ENCODE peak calls at places on chromosomes 13 and 19, in nine cellular contexts. One of them, this sample, is unnamed.
A peak's percentile ranks its signal among the peaks of the same experiment; 100 is the strongest.

GRCh38 chr13:99465454-99465853 is 35.8 kb upstream of the TM9SF2 start:
- DNase-seq in IMR-90: no peak
- DNase-seq in heart right ventricle: no peak
- DNase-seq in Caco-2: no peak
- DNase-seq in GM06990: no peak
- DNase-seq in AG04449: no peak
- DNase-seq in brain microvascular endothelial cell: no peak
- DNase-seq in psoas muscle: no peak
- DNase-seq in PC-3: no peak
- DNase-seq in this sample: no peak

GRCh38 chr13:99277629-99278028 is 19.4 kb upstream of the GPR18 start:
- DNase-seq in GM06990: no peak
- DNase-seq in brain microvascular endothelial cell: no peak
- DNase-seq in heart right ventricle: no peak
- DNase-seq in psoas muscle: no peak
- DNase-seq in PC-3: no peak
- DNase-seq in Caco-2: no peak
- DNase-seq in IMR-90: no peak
- DNase-seq in AG04449: no peak
- DNase-seq in this sample: no peak

GRCh38 chr13:40388617-40389016 is 277.8 kb downstream of the FOXO1 start:
- DNase-seq in PC-3: peak; percentile 68
- DNase-seq in heart right ventricle: no peak
- DNase-seq in Caco-2: no peak
- DNase-seq in psoas muscle: no peak
- DNase-seq in AG04449: no peak
- DNase-seq in IMR-90: peak; percentile 3
- DNase-seq in brain microvascular endothelial cell: peak; percentile 47
- DNase-seq in GM06990: peak; percentile 76
- DNase-seq in this sample: no peak

GRCh38 chr13:84870190-84870589 is 929.0 kb downstream of the SLITRK6 start:
- DNase-seq in Caco-2: peak; percentile 34
- DNase-seq in psoas muscle: no peak
- DNase-seq in IMR-90: no peak
- DNase-seq in brain microvascular endothelial cell: no peak
- DNase-seq in heart right ventricle: no peak
- DNase-seq in GM06990: no peak
- DNase-seq in PC-3: peak; percentile 60
- DNase-seq in AG04449: no peak
- DNase-seq in this sample: no peak

GRCh38 chr13:40283666-40284065 is 382.8 kb downstream of the FOXO1 start:
- DNase-seq in PC-3: peak; percentile 82
- DNase-seq in heart right ventricle: no peak
- DNase-seq in GM06990: no peak
- DNase-seq in IMR-90: no peak
- DNase-seq in brain microvascular endothelial cell: no peak
- DNase-seq in AG04449: no peak
- DNase-seq in psoas muscle: no peak
- DNase-seq in Caco-2: peak; percentile 15
- DNase-seq in this sample: no peak

GRCh38 chr13:55244991-55245644 is 1895.6 kb upstream of the PRR20A start:
- DNase-seq in PC-3: no peak
- DNase-seq in AG04449: no peak
- DNase-seq in heart right ventricle: no peak
- DNase-seq in psoas muscle: no peak
- DNase-seq in GM06990: no peak
- DNase-seq in Caco-2: peak; percentile 52
- DNase-seq in brain microvascular endothelial cell: no peak
- DNase-seq in IMR-90: no peak
- DNase-seq in this sample: peak; percentile 7

GRCh38 chr13:24626449-24626848 is 53.8 kb upstream of the ATP12A start:
- DNase-seq in GM06990: no peak
- DNase-seq in IMR-90: no peak
- DNase-seq in PC-3: no peak
- DNase-seq in AG04449: no peak
- DNase-seq in psoas muscle: no peak
- DNase-seq in Caco-2: no peak
- DNase-seq in brain microvascular endothelial cell: no peak
- DNase-seq in heart right ventricle: no peak
- DNase-seq in this sample: no peak

GRCh38 chr19:13902993-13903555 is 2.8 kb downstream of the BRME1 start:
- DNase-seq in brain microvascular endothelial cell: no peak
- DNase-seq in GM06990: no peak
- DNase-seq in AG04449: no peak
- DNase-seq in psoas muscle: no peak
- DNase-seq in IMR-90: no peak
- DNase-seq in Caco-2: peak; percentile 26
- DNase-seq in heart right ventricle: no peak
- DNase-seq in PC-3: peak; percentile 54
- DNase-seq in this sample: no peak

GRCh38 chr13:110799246-110800236 is 86.0 kb downstream of the ING1 start:
- DNase-seq in AG04449: peak; percentile 45
- DNase-seq in brain microvascular endothelial cell: peak; percentile 39
- DNase-seq in IMR-90: peak; percentile 95
- DNase-seq in PC-3: no peak
- DNase-seq in GM06990: no peak
- DNase-seq in Caco-2: no peak
- DNase-seq in psoas muscle: peak; percentile 62
- DNase-seq in heart right ventricle: peak; percentile 62
- DNase-seq in this sample: no peak

GRCh38 chr19:38216785-38217746 is 7.0 kb downstream of the DPF1 start:
- DNase-seq in GM06990: no peak
- DNase-seq in Caco-2: no peak
- DNase-seq in psoas muscle: no peak
- DNase-seq in IMR-90: no peak
- DNase-seq in AG04449: no peak
- DNase-seq in PC-3: no peak
- DNase-seq in heart right ventricle: no peak
- DNase-seq in brain microvascular endothelial cell: no peak
- DNase-seq in this sample: no peak

GRCh38 chr19:34851277-34851804 is 75.4 kb upstream of the ZNF30 start:
- DNase-seq in IMR-90: no peak
- DNase-seq in GM06990: no peak
- DNase-seq in psoas muscle: no peak
- DNase-seq in AG04449: no peak
- DNase-seq in heart right ventricle: no peak
- DNase-seq in Caco-2: peak; percentile 62
- DNase-seq in brain microvascular endothelial cell: no peak
- DNase-seq in PC-3: peak; percentile 42
- DNase-seq in this sample: no peak

GRCh38 chr13:94968040-94968756 is 255.9 kb upstream of the SOX21 start:
- DNase-seq in psoas muscle: no peak
- DNase-seq in PC-3: no peak
- DNase-seq in IMR-90: no peak
- DNase-seq in GM06990: peak; percentile 4
- DNase-seq in Caco-2: no peak
- DNase-seq in brain microvascular endothelial cell: no peak
- DNase-seq in AG04449: no peak
- DNase-seq in heart right ventricle: no peak
- DNase-seq in this sample: no peak

GRCh38 chr13:24038405-24038804 is 122.1 kb upstream of the SPATA13 start:
- DNase-seq in GM06990: no peak
- DNase-seq in Caco-2: no peak
- DNase-seq in brain microvascular endothelial cell: peak; percentile 53
- DNase-seq in AG04449: no peak
- DNase-seq in IMR-90: peak; percentile 72
- DNase-seq in psoas muscle: no peak
- DNase-seq in PC-3: peak; percentile 56
- DNase-seq in heart right ventricle: no peak
- DNase-seq in this sample: no peak

GRCh38 chr13:87172166-87172825 is 498.9 kb upstream of the SLITRK5 start:
- DNase-seq in brain microvascular endothelial cell: no peak
- DNase-seq in GM06990: no peak
- DNase-seq in heart right ventricle: no peak
- DNase-seq in AG04449: no peak
- DNase-seq in IMR-90: no peak
- DNase-seq in PC-3: no peak
- DNase-seq in Caco-2: no peak
- DNase-seq in psoas muscle: no peak
- DNase-seq in this sample: no peak

GRCh38 chr13:68481130-68481529 is 1251.0 kb upstream of the PCDH9 start:
- DNase-seq in AG04449: no peak
- DNase-seq in psoas muscle: no peak
- DNase-seq in brain microvascular endothelial cell: no peak
- DNase-seq in IMR-90: no peak
- DNase-seq in GM06990: no peak
- DNase-seq in heart right ventricle: no peak
- DNase-seq in Caco-2: no peak
- DNase-seq in PC-3: no peak
- DNase-seq in this sample: no peak

GRCh38 chr19:5585461-5586299 is 17.9 kb upstream of the TINCR start:
- DNase-seq in Caco-2: no peak
- DNase-seq in IMR-90: no peak
- DNase-seq in AG04449: no peak
- DNase-seq in psoas muscle: no peak
- DNase-seq in GM06990: no peak
- DNase-seq in heart right ventricle: peak; percentile 39
- DNase-seq in PC-3: no peak
- DNase-seq in brain microvascular endothelial cell: peak; percentile 16
- DNase-seq in this sample: no peak

GRCh38 chr13:100983111-100983510 is 308.5 kb upstream of the TMTC4 start:
- DNase-seq in IMR-90: no peak
- DNase-seq in PC-3: no peak
- DNase-seq in Caco-2: no peak
- DNase-seq in heart right ventricle: no peak
- DNase-seq in psoas muscle: no peak
- DNase-seq in GM06990: no peak
- DNase-seq in AG04449: no peak
- DNase-seq in brain microvascular endothelial cell: no peak
- DNase-seq in this sample: no peak

GRCh38 chr13:100986571-100986970 is 312.0 kb upstream of the TMTC4 start:
- DNase-seq in GM06990: no peak
- DNase-seq in Caco-2: no peak
- DNase-seq in PC-3: no peak
- DNase-seq in AG04449: no peak
- DNase-seq in psoas muscle: no peak
- DNase-seq in brain microvascular endothelial cell: no peak
- DNase-seq in IMR-90: no peak
- DNase-seq in heart right ventricle: no peak
- DNase-seq in this sample: no peak

GRCh38 chr13:100984349-100984748 is 309.8 kb upstream of the TMTC4 start:
- DNase-seq in psoas muscle: no peak
- DNase-seq in AG04449: no peak
- DNase-seq in GM06990: no peak
- DNase-seq in heart right ventricle: no peak
- DNase-seq in PC-3: no peak
- DNase-seq in IMR-90: no peak
- DNase-seq in brain microvascular endothelial cell: no peak
- DNase-seq in Caco-2: no peak
- DNase-seq in this sample: no peak

GRCh38 chr13:100989424-100989823 is 314.8 kb upstream of the TMTC4 start:
- DNase-seq in brain microvascular endothelial cell: no peak
- DNase-seq in AG04449: no peak
- DNase-seq in psoas muscle: no peak
- DNase-seq in IMR-90: no peak
- DNase-seq in heart right ventricle: no peak
- DNase-seq in GM06990: no peak
- DNase-seq in PC-3: no peak
- DNase-seq in Caco-2: no peak
- DNase-seq in this sample: no peak

GRCh38 chr13:100987993-100988392 is 313.4 kb upstream of the TMTC4 start:
- DNase-seq in IMR-90: peak; percentile 26
- DNase-seq in AG04449: peak; percentile 5
- DNase-seq in PC-3: peak; percentile 27
- DNase-seq in Caco-2: peak; percentile 12
- DNase-seq in psoas muscle: no peak
- DNase-seq in heart right ventricle: no peak
- DNase-seq in GM06990: no peak
- DNase-seq in brain microvascular endothelial cell: peak; percentile 41
- DNase-seq in this sample: no peak
- TF ChIP-seq CTCF in IMR-90: peak; percentile 50
- TF ChIP-seq CTCF in AG04449: peak; percentile 40
- TF ChIP-seq CTCF in PC-3: peak; percentile 37
- TF ChIP-seq CTCF in Caco-2: peak; percentile 4
- TF ChIP-seq CTCF in psoas muscle: no peak
- TF ChIP-seq CTCF in heart right ventricle: no peak
- TF ChIP-seq CTCF in GM06990: no peak
- TF ChIP-seq CTCF in brain microvascular endothelial cell: peak; percentile 71
- TF ChIP-seq CTCF in this sample: peak; percentile 66

GRCh38 chr19:56477429-56478338 is 539 bp upstream of the ZNF667 start:
- DNase-seq in PC-3: peak; percentile 86
- DNase-seq in AG04449: peak; percentile 57
- DNase-seq in IMR-90: peak; percentile 91
- DNase-seq in psoas muscle: peak; percentile 94
- DNase-seq in brain microvascular endothelial cell: peak; percentile 90
- DNase-seq in Caco-2: no peak
- DNase-seq in heart right ventricle: peak; percentile 94
- DNase-seq in GM06990: no peak
- DNase-seq in this sample: peak; percentile 90
- H3K4me3 ChIP-seq in PC-3: peak overlapping the region; percentile 65
- H3K4me3 ChIP-seq in AG04449: peak overlapping the region; percentile 94
- H3K4me3 ChIP-seq in IMR-90: peak overlapping the region; percentile 70
- H3K4me3 ChIP-seq in psoas muscle: peak overlapping the region; percentile 87
- H3K4me3 ChIP-seq in brain microvascular endothelial cell: peak overlapping the region; percentile 75
- H3K4me3 ChIP-seq in Caco-2: no peak overlapping the region
- H3K4me3 ChIP-seq in heart right ventricle: peak overlapping the region; percentile 64
- H3K4me3 ChIP-seq in GM06990: no peak overlapping the region
- H3K4me3 ChIP-seq in this sample: peak overlapping the region; percentile 97

DNA sequence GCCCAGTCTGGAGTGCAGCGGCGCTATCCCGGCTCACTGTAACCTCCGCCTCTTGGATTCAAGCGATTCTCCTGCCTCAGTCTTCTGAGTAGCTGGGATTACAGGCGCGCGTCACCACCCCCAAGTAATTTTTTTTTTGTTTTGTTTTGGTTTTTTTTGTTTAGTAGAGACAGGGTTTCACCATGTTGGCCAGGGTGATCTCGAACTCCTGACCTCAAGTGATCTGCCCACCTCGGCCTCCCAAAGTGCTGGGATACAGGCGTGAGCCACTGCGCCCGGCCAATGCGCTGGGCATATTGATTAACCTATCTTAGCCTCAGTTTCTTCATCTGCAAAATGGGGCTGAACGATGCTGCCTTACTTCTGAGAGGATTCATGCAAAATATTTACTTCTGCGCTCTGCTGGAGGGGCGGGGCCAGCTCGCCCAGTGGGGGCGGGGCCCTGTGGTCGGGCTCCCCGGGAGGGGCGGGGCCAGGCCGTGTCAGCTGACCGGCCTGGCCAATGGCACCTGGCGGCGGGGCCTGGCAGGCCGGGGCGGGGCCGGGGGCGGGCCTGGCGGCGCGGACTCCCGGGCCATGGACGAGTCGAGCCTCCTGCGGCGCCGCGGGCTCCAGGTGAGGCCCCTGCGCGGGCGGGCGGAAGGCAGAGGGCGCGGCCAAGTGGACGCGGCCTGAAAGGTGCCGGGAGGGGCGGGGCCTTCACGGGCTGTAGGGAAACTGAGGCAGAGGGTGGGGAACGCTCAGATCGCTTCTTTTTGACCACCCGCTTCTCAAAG is at the start of gene MAST3:
- DNase-seq in GM06990: peak; percentile 95
- DNase-seq in heart right ventricle: peak; percentile 59
- DNase-seq in AG04449: no peak
- DNase-seq in IMR-90: peak; percentile 67
- DNase-seq in Caco-2: peak; percentile 94
- DNase-seq in PC-3: peak; percentile 93
- DNase-seq in brain microvascular endothelial cell: peak; percentile 68
- DNase-seq in psoas muscle: peak; percentile 80
- DNase-seq in this sample: peak; percentile 30
- TF ChIP-seq CTCF in GM06990: no peak
- TF ChIP-seq CTCF in heart right ventricle: no peak
- TF ChIP-seq CTCF in AG04449: no peak
- TF ChIP-seq CTCF in IMR-90: no peak
- TF ChIP-seq CTCF in Caco-2: no peak
- TF ChIP-seq CTCF in PC-3: no peak
- TF ChIP-seq CTCF in brain microvascular endothelial cell: no peak
- TF ChIP-seq CTCF in psoas muscle: no peak
- TF ChIP-seq CTCF in this sample: no peak

GRCh38 chr19:510606-511100 is 3.4 kb downstream of the TPGS1 start:
- DNase-seq in brain microvascular endothelial cell: peak; percentile 84
- DNase-seq in Caco-2: peak; percentile 86
- DNase-seq in PC-3: peak; percentile 82
- DNase-seq in IMR-90: peak; percentile 81
- DNase-seq in psoas muscle: peak; percentile 84
- DNase-seq in AG04449: peak; percentile 44
- DNase-seq in heart right ventricle: peak; percentile 72
- DNase-seq in GM06990: peak; percentile 87
- DNase-seq in this sample: no peak
- H3K4me3 ChIP-seq in brain microvascular endothelial cell: no peak overlapping the region
- H3K4me3 ChIP-seq in Caco-2: no peak overlapping the region
- H3K4me3 ChIP-seq in PC-3: no peak overlapping the region
- H3K4me3 ChIP-seq in IMR-90: no peak overlapping the region
- H3K4me3 ChIP-seq in psoas muscle: peak overlapping the region; percentile 27
- H3K4me3 ChIP-seq in AG04449: peak overlapping the region; percentile 27
- H3K4me3 ChIP-seq in heart right ventricle: no peak overlapping the region
- H3K4me3 ChIP-seq in GM06990: peak overlapping the region; percentile 28
- H3K4me3 ChIP-seq in this sample: no peak overlapping the region

This sample was measured in LNCaP clone FGC.